ENCODE peak calls at places on chromosomes 3 and 15, in nine cellular contexts. W is neural progenitor cell, G is Caco-2, U is right lobe of liver, L is tibial nerve, K is heart left ventricle, D is mesenchymal stem cell, Y is stomach, M is left ventricle myocardium inferior. X is an unnamed sample.

GRCh38 chr3:126907557-126907956 is 75.4 kb upstream of the PLXNA1 start:
- DNase-seq in Y (no peak), M (no peak), K (no peak), D (no peak), U (no peak), G (no peak), L (peak; percentile 17), W (no peak), X (no peak)

GRCh38 chr15:81333363-81333762 is 9.4 kb upstream of the STARD5 start:
- DNase-seq in K (no peak), D (no peak), G (no peak), M (no peak), Y (no peak), W (no peak), L (no peak), U (no peak), X (no peak)

GRCh38 chr3:178079966-178080365 is 456.3 kb upstream of the KCNMB2 start:
- DNase-seq in K (no peak), U (no peak), W (no peak), M (no peak), G (no peak), L (no peak), Y (no peak), D (no peak), X (no peak)

GRCh38 chr3:24810881-24811280 is 316.2 kb upstream of the THRB start:
- DNase-seq in W (no peak), L (no peak), G (no peak), K (no peak), Y (peak; percentile 38), M (no peak), U (no peak), D (no peak), X (no peak)

GRCh38 chr15:77505556-77505955 is 84.9 kb downstream of the HMG20A start:
- DNase-seq in K (no peak), W (no peak), D (no peak), L (no peak), Y (no peak), G (no peak), M (no peak), U (no peak), X (no peak)

GRCh38 chr3:82509951-82510603 is 748.6 kb upstream of the GBE1 start:
- DNase-seq in K (no peak), Y (no peak), L (no peak), D (no peak), M (no peak), U (no peak), G (no peak), W (no peak), X (peak; percentile 63)

GRCh38 chr15:75360391-75360790 is 8.0 kb downstream of the MAN2C1 start:
- DNase-seq in M (no peak), L (no peak), D (no peak), G (no peak), W (no peak), K (no peak), U (no peak), Y (no peak), X (no peak)

GRCh38 chr3:142319094-142319493 is 93.7 kb upstream of the GK5 start:
- DNase-seq in D (peak; percentile 54), M (no peak), Y (no peak), G (no peak), W (no peak), L (no peak), K (no peak), U (no peak), X (no peak)

GRCh38 chr15:55197362-55197705 is 593 bp upstream of the RSL24D1 start:
- DNase-seq in U (no peak), G (no peak), W (no peak), Y (no peak), L (no peak), D (no peak), M (no peak), K (no peak), X (no peak)

GRCh38 chr3:16286161-16286560 is 21.1 kb downstream of the OXNAD1 start:
- DNase-seq in M (no peak), D (no peak), G (no peak), W (no peak), U (no peak), K (no peak), L (no peak), Y (no peak), X (no peak)

GRCh38 chr15:60551781-60552161 is 72.8 kb upstream of the ICE2 start:
- DNase-seq in M (no peak), W (no peak), U (no peak), G (peak; percentile 59), Y (no peak), K (no peak), L (no peak), D (no peak), X (no peak)

GRCh38 chr15:101167366-101167790 is 84.5 kb downstream of the CHSY1 start:
- DNase-seq in K (no peak), M (no peak), L (no peak), Y (no peak), G (no peak), W (no peak), U (peak; percentile 8), D (no peak), X (no peak)

GRCh38 chr3:53650928-53651654 is 156.7 kb downstream of the CACNA1D start:
- DNase-seq in M (no peak), L (no peak), D (no peak), W (no peak), G (no peak), K (no peak), Y (no peak), U (no peak), X (no peak)

GRCh38 chr3:5332270-5332956 is 144.9 kb downstream of the EDEM1 start:
- DNase-seq in Y (no peak), M (no peak), G (no peak), L (no peak), D (no peak), U (no peak), K (no peak), W (no peak), X (no peak)

GRCh38 chr3:132183811-132184210 is 133.4 kb upstream of the ACP3 start:
- DNase-seq in W (peak; percentile 42), L (no peak), U (no peak), D (no peak), K (no peak), Y (no peak), G (no peak), M (no peak), X (no peak)

GRCh38 chr15:101003076-101003475 is 83.9 kb downstream of the LRRK1 start:
- DNase-seq in D (no peak), U (no peak), L (no peak), G (no peak), M (no peak), W (no peak), Y (no peak), K (peak; percentile 2), X (no peak)

DNA sequence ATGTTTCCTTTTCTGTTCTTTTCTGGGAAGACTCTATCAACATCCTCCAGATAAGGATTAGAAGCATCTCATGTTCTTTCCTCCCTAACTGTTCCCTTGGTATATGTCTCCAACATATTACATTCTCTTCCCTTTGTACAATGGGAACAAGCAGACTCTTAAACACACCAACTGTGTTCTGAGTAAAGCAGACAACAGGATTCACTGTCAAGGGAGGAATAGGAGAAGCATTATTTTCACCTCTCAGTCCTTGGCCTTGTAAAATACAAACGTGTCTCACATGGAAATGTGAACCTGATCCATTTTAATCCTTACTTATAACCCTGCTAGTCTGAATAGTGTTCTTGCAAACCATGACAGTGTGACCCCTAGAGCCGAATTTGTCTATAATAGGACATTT is 19.6 kb downstream of the GYG1 start:
- DNase-seq in D (no peak), L (no peak), U (no peak), M (no peak), Y (no peak), K (no peak), W (no peak), G (no peak), X (no peak)
- H3K4me3 ChIP-seq in D (no peak overlapping the region), L (no peak overlapping the region), U (no peak overlapping the region), M (no peak overlapping the region), Y (no peak overlapping the region), K (no peak overlapping the region), W (no peak overlapping the region), G (no peak overlapping the region), X (no peak overlapping the region)

GRCh38 chr3:9397911-9398714 is 698 bp downstream of the SETD5 start:
- DNase-seq in G (peak; percentile 45), L (peak; percentile 32), D (peak; percentile 59), M (peak; percentile 34), U (peak; percentile 66), K (peak; percentile 48), W (peak; percentile 57), Y (peak; percentile 43), X (peak; percentile 43)

GRCh38 chr3:9397331-9397910 is at the start of gene SETD5:
- DNase-seq in D (peak; percentile 97), Y (peak; percentile 99), G (peak; percentile 99), W (peak; percentile 99), L (peak; percentile 97), K (peak; percentile 99), M (peak; percentile 99), U (peak; percentile 99), X (peak; percentile 94)

GRCh38 chr3:9396301-9396631 is 1.1 kb upstream of the SETD5 start:
- DNase-seq in G (peak; percentile 94), M (no peak), U (no peak), W (peak; percentile 93), L (peak; percentile 80), D (peak; percentile 99), K (no peak), Y (peak; percentile 84), X (peak; percentile 93)

GRCh38 chr3:9396632-9397330 is 634 bp upstream of the SETD5 start:
- DNase-seq in L (peak; percentile 97), G (peak; percentile 99), W (peak; percentile 99), M (peak; percentile 99), U (peak; percentile 98), K (peak; percentile 98), D (peak; percentile 99), Y (peak; percentile 98), X (peak; percentile 98)

GRCh38 chr3:9395570-9396300 is 1.7 kb upstream of the SETD5 start:
- DNase-seq in L (no peak), Y (no peak), G (no peak), M (no peak), W (no peak), D (peak; percentile 36), K (no peak), U (no peak), X (no peak)
- H3K36me3 ChIP-seq in L (peaks cover 16% of the 10 kb centered on the region), Y (peaks cover 23% of the 10 kb centered on the region), G (no peaks in the 10 kb centered on the region), M (peaks cover 23% of the 10 kb centered on the region), W (peaks cover 19% of the 10 kb centered on the region), D (peaks cover 41% of the 10 kb centered on the region), K (peaks cover 43% of the 10 kb centered on the region), U (peaks cover 16% of the 10 kb centered on the region), X (peaks cover 52% of the 10 kb centered on the region)

DNA sequence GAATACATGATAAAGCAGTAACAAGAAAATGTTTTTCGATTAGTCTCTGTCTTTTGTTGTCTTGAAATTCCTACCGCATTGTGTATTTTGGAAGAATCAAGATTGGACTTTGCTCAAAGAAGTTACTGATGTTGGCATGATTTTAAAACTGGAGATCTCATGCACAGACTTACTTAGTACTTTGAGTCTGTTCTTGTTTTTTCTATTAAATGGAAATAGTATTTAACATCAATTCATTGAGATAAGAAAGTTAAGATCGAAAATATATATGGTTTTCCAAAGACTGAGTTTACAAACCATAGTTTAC is 2.6 kb downstream of the ABHD10 start:
- DNase-seq in G (no peak), L (no peak), U (no peak), D (no peak), K (no peak), W (no peak), M (no peak), Y (no peak), X (no peak)
- H3K4me3 ChIP-seq in G (no peak overlapping the region), L (no peak overlapping the region), U (no peak overlapping the region), D (no peak overlapping the region), K (no peak overlapping the region), W (peak overlapping the region; percentile 8), M (no peak overlapping the region), Y (no peak overlapping the region), X (no peak overlapping the region)

GRCh38 chr15:90789496-90789895 is 72.3 kb downstream of the BLM start:
- DNase-seq in Y (no peak), L (no peak), U (no peak), G (no peak), W (no peak), M (no peak), K (no peak), D (no peak), X (no peak)
- H3K36me3 ChIP-seq in Y (no peaks in the 10 kb centered on the region), L (no peaks in the 10 kb centered on the region), U (no peaks in the 10 kb centered on the region), G (peaks cover 1% of the 10 kb centered on the region), W (no peaks in the 10 kb centered on the region), M (peaks cover 14% of the 10 kb centered on the region), K (no peaks in the 10 kb centered on the region), D (no peaks in the 10 kb centered on the region), X (peaks cover 24% of the 10 kb centered on the region)